ENCODE peak calls at places on chromosomes 16 and 17, in eight cellular contexts. One of them, this sample, is unnamed.
A peak's percentile ranks its signal among the peaks of the same experiment; 100 is the strongest.

GRCh38 chr17:61466246-61466645 is 14.0 kb downstream of the TBX4 start:
- DNase-seq in neural progenitor cell: no peak
- DNase-seq in foreskin fibroblast: no peak
- DNase-seq in activated CD4-positive, alpha-beta T cell treated with anti-CD3 and anti-CD28 coated beads for 24 hours: no peak
- DNase-seq in brain microvascular endothelial cell: no peak
- DNase-seq in SW 1271: no peak
- DNase-seq in stimulated activated CD4-positive, alpha-beta T cell treated with anti-CD3 and anti-CD28 coated beads, Interleukin-1b, Interleukin-23, amount 100 ng/mL, for 24 hours: no peak
- DNase-seq in CD8-positive, alpha-beta memory T cell: no peak
- DNase-seq in this sample: no peak

GRCh38 chr17:28468781-28469180 is 4.7 kb upstream of the SLC13A2 start:
- DNase-seq in neural progenitor cell: no peak
- DNase-seq in foreskin fibroblast: no peak
- DNase-seq in activated CD4-positive, alpha-beta T cell treated with anti-CD3 and anti-CD28 coated beads for 24 hours: no peak
- DNase-seq in brain microvascular endothelial cell: no peak
- DNase-seq in SW 1271: no peak
- DNase-seq in stimulated activated CD4-positive, alpha-beta T cell treated with anti-CD3 and anti-CD28 coated beads, Interleukin-1b, Interleukin-23, amount 100 ng/mL, for 24 hours: no peak
- DNase-seq in CD8-positive, alpha-beta memory T cell: no peak
- DNase-seq in this sample: no peak

GRCh38 chr16:81581107-81581506 is 136.5 kb downstream of the CMIP start:
- DNase-seq in neural progenitor cell: no peak
- DNase-seq in foreskin fibroblast: no peak
- DNase-seq in activated CD4-positive, alpha-beta T cell treated with anti-CD3 and anti-CD28 coated beads for 24 hours: no peak
- DNase-seq in brain microvascular endothelial cell: no peak
- DNase-seq in SW 1271: no peak
- DNase-seq in stimulated activated CD4-positive, alpha-beta T cell treated with anti-CD3 and anti-CD28 coated beads, Interleukin-1b, Interleukin-23, amount 100 ng/mL, for 24 hours: no peak
- DNase-seq in CD8-positive, alpha-beta memory T cell: no peak
- DNase-seq in this sample: no peak

GRCh38 chr16:67563708-67564468 is 1.6 kb downstream of the CTCF start:
- DNase-seq in neural progenitor cell: peak; percentile 36
- DNase-seq in foreskin fibroblast: peak; percentile 86
- DNase-seq in activated CD4-positive, alpha-beta T cell treated with anti-CD3 and anti-CD28 coated beads for 24 hours: no peak
- DNase-seq in brain microvascular endothelial cell: peak; percentile 35
- DNase-seq in SW 1271: no peak
- DNase-seq in stimulated activated CD4-positive, alpha-beta T cell treated with anti-CD3 and anti-CD28 coated beads, Interleukin-1b, Interleukin-23, amount 100 ng/mL, for 24 hours: no peak
- DNase-seq in CD8-positive, alpha-beta memory T cell: peak; percentile 56
- DNase-seq in this sample: peak; percentile 85

GRCh38 chr17:38796451-38796850 is 2.9 kb downstream of the PIP4K2B start:
- DNase-seq in neural progenitor cell: no peak
- DNase-seq in foreskin fibroblast: no peak
- DNase-seq in activated CD4-positive, alpha-beta T cell treated with anti-CD3 and anti-CD28 coated beads for 24 hours: no peak
- DNase-seq in brain microvascular endothelial cell: no peak
- DNase-seq in SW 1271: no peak
- DNase-seq in stimulated activated CD4-positive, alpha-beta T cell treated with anti-CD3 and anti-CD28 coated beads, Interleukin-1b, Interleukin-23, amount 100 ng/mL, for 24 hours: no peak
- DNase-seq in CD8-positive, alpha-beta memory T cell: no peak
- DNase-seq in this sample: no peak

GRCh38 chr17:17035490-17035889 is 6.8 kb upstream of the MPRIP start:
- DNase-seq in neural progenitor cell: no peak
- DNase-seq in foreskin fibroblast: no peak
- DNase-seq in activated CD4-positive, alpha-beta T cell treated with anti-CD3 and anti-CD28 coated beads for 24 hours: no peak
- DNase-seq in brain microvascular endothelial cell: no peak
- DNase-seq in SW 1271: no peak
- DNase-seq in stimulated activated CD4-positive, alpha-beta T cell treated with anti-CD3 and anti-CD28 coated beads, Interleukin-1b, Interleukin-23, amount 100 ng/mL, for 24 hours: no peak
- DNase-seq in CD8-positive, alpha-beta memory T cell: no peak
- DNase-seq in this sample: no peak

GRCh38 chr16:4217246-4218131 is 24.4 kb downstream of the SRL start:
- DNase-seq in neural progenitor cell: peak; percentile 32
- DNase-seq in foreskin fibroblast: peak; percentile 67
- DNase-seq in activated CD4-positive, alpha-beta T cell treated with anti-CD3 and anti-CD28 coated beads for 24 hours: no peak
- DNase-seq in brain microvascular endothelial cell: no peak
- DNase-seq in SW 1271: no peak
- DNase-seq in stimulated activated CD4-positive, alpha-beta T cell treated with anti-CD3 and anti-CD28 coated beads, Interleukin-1b, Interleukin-23, amount 100 ng/mL, for 24 hours: no peak
- DNase-seq in CD8-positive, alpha-beta memory T cell: no peak
- DNase-seq in this sample: no peak

GRCh38 chr16:85844786-85845185 is 45.3 kb downstream of the COX4I1 start:
- DNase-seq in neural progenitor cell: no peak
- DNase-seq in foreskin fibroblast: no peak
- DNase-seq in activated CD4-positive, alpha-beta T cell treated with anti-CD3 and anti-CD28 coated beads for 24 hours: no peak
- DNase-seq in brain microvascular endothelial cell: no peak
- DNase-seq in SW 1271: no peak
- DNase-seq in stimulated activated CD4-positive, alpha-beta T cell treated with anti-CD3 and anti-CD28 coated beads, Interleukin-1b, Interleukin-23, amount 100 ng/mL, for 24 hours: no peak
- DNase-seq in CD8-positive, alpha-beta memory T cell: no peak
- DNase-seq in this sample: no peak

GRCh38 chr17:12794919-12795517 is 5.7 kb downstream of the ARHGAP44 start:
- DNase-seq in neural progenitor cell: no peak
- DNase-seq in foreskin fibroblast: no peak
- DNase-seq in activated CD4-positive, alpha-beta T cell treated with anti-CD3 and anti-CD28 coated beads for 24 hours: no peak
- DNase-seq in brain microvascular endothelial cell: no peak
- DNase-seq in SW 1271: no peak
- DNase-seq in stimulated activated CD4-positive, alpha-beta T cell treated with anti-CD3 and anti-CD28 coated beads, Interleukin-1b, Interleukin-23, amount 100 ng/mL, for 24 hours: no peak
- DNase-seq in CD8-positive, alpha-beta memory T cell: no peak
- DNase-seq in this sample: no peak

GRCh38 chr17:19631905-19632304 is 16.6 kb upstream of the ALDH3A2 start:
- DNase-seq in neural progenitor cell: no peak
- DNase-seq in foreskin fibroblast: no peak
- DNase-seq in activated CD4-positive, alpha-beta T cell treated with anti-CD3 and anti-CD28 coated beads for 24 hours: no peak
- DNase-seq in brain microvascular endothelial cell: no peak
- DNase-seq in SW 1271: no peak
- DNase-seq in stimulated activated CD4-positive, alpha-beta T cell treated with anti-CD3 and anti-CD28 coated beads, Interleukin-1b, Interleukin-23, amount 100 ng/mL, for 24 hours: no peak
- DNase-seq in CD8-positive, alpha-beta memory T cell: no peak
- DNase-seq in this sample: no peak

GRCh38 chr16:55842369-55843104 is 9.6 kb upstream of the CES1 start:
- DNase-seq in neural progenitor cell: peak; percentile 74
- DNase-seq in foreskin fibroblast: peak; percentile 68
- DNase-seq in activated CD4-positive, alpha-beta T cell treated with anti-CD3 and anti-CD28 coated beads for 24 hours: peak; percentile 17
- DNase-seq in brain microvascular endothelial cell: peak; percentile 23
- DNase-seq in SW 1271: no peak
- DNase-seq in stimulated activated CD4-positive, alpha-beta T cell treated with anti-CD3 and anti-CD28 coated beads, Interleukin-1b, Interleukin-23, amount 100 ng/mL, for 24 hours: peak; percentile 2
- DNase-seq in CD8-positive, alpha-beta memory T cell: no peak
- DNase-seq in this sample: peak; percentile 47

GRCh38 chr17:50683434-50684287 is 24.1 kb downstream of the ANKRD40 start:
- DNase-seq in neural progenitor cell: no peak
- DNase-seq in foreskin fibroblast: no peak
- DNase-seq in activated CD4-positive, alpha-beta T cell treated with anti-CD3 and anti-CD28 coated beads for 24 hours: no peak
- DNase-seq in brain microvascular endothelial cell: no peak
- DNase-seq in SW 1271: no peak
- DNase-seq in stimulated activated CD4-positive, alpha-beta T cell treated with anti-CD3 and anti-CD28 coated beads, Interleukin-1b, Interleukin-23, amount 100 ng/mL, for 24 hours: no peak
- DNase-seq in CD8-positive, alpha-beta memory T cell: no peak
- DNase-seq in this sample: no peak

GRCh38 chr16:85204242-85205010 is 92.2 kb upstream of the CIBAR2 start:
- DNase-seq in neural progenitor cell: no peak
- DNase-seq in foreskin fibroblast: peak; percentile 94
- DNase-seq in activated CD4-positive, alpha-beta T cell treated with anti-CD3 and anti-CD28 coated beads for 24 hours: no peak
- DNase-seq in brain microvascular endothelial cell: peak; percentile 59
- DNase-seq in SW 1271: no peak
- DNase-seq in stimulated activated CD4-positive, alpha-beta T cell treated with anti-CD3 and anti-CD28 coated beads, Interleukin-1b, Interleukin-23, amount 100 ng/mL, for 24 hours: no peak
- DNase-seq in CD8-positive, alpha-beta memory T cell: no peak
- DNase-seq in this sample: peak; percentile 30

GRCh38 chr16:73298562-73298961 is 250.6 kb upstream of the ZFHX3 start:
- DNase-seq in neural progenitor cell: peak; percentile 34
- DNase-seq in foreskin fibroblast: no peak
- DNase-seq in activated CD4-positive, alpha-beta T cell treated with anti-CD3 and anti-CD28 coated beads for 24 hours: no peak
- DNase-seq in brain microvascular endothelial cell: peak; percentile 87
- DNase-seq in SW 1271: no peak
- DNase-seq in stimulated activated CD4-positive, alpha-beta T cell treated with anti-CD3 and anti-CD28 coated beads, Interleukin-1b, Interleukin-23, amount 100 ng/mL, for 24 hours: no peak
- DNase-seq in CD8-positive, alpha-beta memory T cell: no peak
- DNase-seq in this sample: no peak

GRCh38 chr16:72859581-72859980 is 188.3 kb downstream of the ZFHX3 start:
- DNase-seq in neural progenitor cell: no peak
- DNase-seq in foreskin fibroblast: no peak
- DNase-seq in activated CD4-positive, alpha-beta T cell treated with anti-CD3 and anti-CD28 coated beads for 24 hours: no peak
- DNase-seq in brain microvascular endothelial cell: no peak
- DNase-seq in SW 1271: no peak
- DNase-seq in stimulated activated CD4-positive, alpha-beta T cell treated with anti-CD3 and anti-CD28 coated beads, Interleukin-1b, Interleukin-23, amount 100 ng/mL, for 24 hours: no peak
- DNase-seq in CD8-positive, alpha-beta memory T cell: no peak
- DNase-seq in this sample: no peak

GRCh38 chr16:12502671-12503070 is 301.0 kb downstream of the CPPED1 start:
- DNase-seq in neural progenitor cell: no peak
- DNase-seq in foreskin fibroblast: no peak
- DNase-seq in activated CD4-positive, alpha-beta T cell treated with anti-CD3 and anti-CD28 coated beads for 24 hours: no peak
- DNase-seq in brain microvascular endothelial cell: no peak
- DNase-seq in SW 1271: no peak
- DNase-seq in stimulated activated CD4-positive, alpha-beta T cell treated with anti-CD3 and anti-CD28 coated beads, Interleukin-1b, Interleukin-23, amount 100 ng/mL, for 24 hours: no peak
- DNase-seq in CD8-positive, alpha-beta memory T cell: no peak
- DNase-seq in this sample: no peak

GRCh38 chr16:87607871-87608270 is 5.6 kb downstream of the JPH3 start:
- DNase-seq in neural progenitor cell: no peak
- DNase-seq in foreskin fibroblast: no peak
- DNase-seq in activated CD4-positive, alpha-beta T cell treated with anti-CD3 and anti-CD28 coated beads for 24 hours: no peak
- DNase-seq in brain microvascular endothelial cell: no peak
- DNase-seq in SW 1271: no peak
- DNase-seq in stimulated activated CD4-positive, alpha-beta T cell treated with anti-CD3 and anti-CD28 coated beads, Interleukin-1b, Interleukin-23, amount 100 ng/mL, for 24 hours: no peak
- DNase-seq in CD8-positive, alpha-beta memory T cell: no peak
- DNase-seq in this sample: no peak

GRCh38 chr17:10127819-10128375 is 70.5 kb downstream of the GAS7 start:
- DNase-seq in neural progenitor cell: peak; percentile 73
- DNase-seq in foreskin fibroblast: peak; percentile 91
- DNase-seq in activated CD4-positive, alpha-beta T cell treated with anti-CD3 and anti-CD28 coated beads for 24 hours: no peak
- DNase-seq in brain microvascular endothelial cell: peak; percentile 45
- DNase-seq in SW 1271: no peak
- DNase-seq in stimulated activated CD4-positive, alpha-beta T cell treated with anti-CD3 and anti-CD28 coated beads, Interleukin-1b, Interleukin-23, amount 100 ng/mL, for 24 hours: no peak
- DNase-seq in CD8-positive, alpha-beta memory T cell: no peak
- DNase-seq in this sample: no peak

GRCh38 chr16:81652798-81653505 is 126.1 kb upstream of the PLCG2 start:
- DNase-seq in neural progenitor cell: peak; percentile 68
- DNase-seq in foreskin fibroblast: no peak
- DNase-seq in activated CD4-positive, alpha-beta T cell treated with anti-CD3 and anti-CD28 coated beads for 24 hours: no peak
- DNase-seq in brain microvascular endothelial cell: no peak
- DNase-seq in SW 1271: no peak
- DNase-seq in stimulated activated CD4-positive, alpha-beta T cell treated with anti-CD3 and anti-CD28 coated beads, Interleukin-1b, Interleukin-23, amount 100 ng/mL, for 24 hours: no peak
- DNase-seq in CD8-positive, alpha-beta memory T cell: no peak
- DNase-seq in this sample: no peak

GRCh38 chr16:11597268-11597690 is 10.6 kb upstream of the LITAF start:
- DNase-seq in neural progenitor cell: no peak
- DNase-seq in foreskin fibroblast: peak; percentile 55
- DNase-seq in activated CD4-positive, alpha-beta T cell treated with anti-CD3 and anti-CD28 coated beads for 24 hours: no peak
- DNase-seq in brain microvascular endothelial cell: no peak
- DNase-seq in SW 1271: no peak
- DNase-seq in stimulated activated CD4-positive, alpha-beta T cell treated with anti-CD3 and anti-CD28 coated beads, Interleukin-1b, Interleukin-23, amount 100 ng/mL, for 24 hours: no peak
- DNase-seq in CD8-positive, alpha-beta memory T cell: peak; percentile 35
- DNase-seq in this sample: no peak

GRCh38 chr16:11047057-11047456 is 102.7 kb downstream of the CLEC16A start:
- DNase-seq in neural progenitor cell: no peak
- DNase-seq in foreskin fibroblast: peak; percentile 88
- DNase-seq in activated CD4-positive, alpha-beta T cell treated with anti-CD3 and anti-CD28 coated beads for 24 hours: no peak
- DNase-seq in brain microvascular endothelial cell: no peak
- DNase-seq in SW 1271: no peak
- DNase-seq in stimulated activated CD4-positive, alpha-beta T cell treated with anti-CD3 and anti-CD28 coated beads, Interleukin-1b, Interleukin-23, amount 100 ng/mL, for 24 hours: no peak
- DNase-seq in CD8-positive, alpha-beta memory T cell: no peak
- DNase-seq in this sample: peak; percentile 92

GRCh38 chr16:4733747-4734062 is 366 bp downstream of the ANKS3 start:
- DNase-seq in neural progenitor cell: no peak
- DNase-seq in foreskin fibroblast: peak; percentile 14
- DNase-seq in activated CD4-positive, alpha-beta T cell treated with anti-CD3 and anti-CD28 coated beads for 24 hours: no peak
- DNase-seq in brain microvascular endothelial cell: peak; percentile 1
- DNase-seq in SW 1271: no peak
- DNase-seq in stimulated activated CD4-positive, alpha-beta T cell treated with anti-CD3 and anti-CD28 coated beads, Interleukin-1b, Interleukin-23, amount 100 ng/mL, for 24 hours: no peak
- DNase-seq in CD8-positive, alpha-beta memory T cell: no peak
- DNase-seq in this sample: no peak

GRCh38 chr17:80259642-80260535 is 763 bp upstream of the RNF213 start:
- DNase-seq in neural progenitor cell: peak; percentile 92
- DNase-seq in foreskin fibroblast: peak; percentile 79
- DNase-seq in activated CD4-positive, alpha-beta T cell treated with anti-CD3 and anti-CD28 coated beads for 24 hours: peak; percentile 67
- DNase-seq in brain microvascular endothelial cell: peak; percentile 22
- DNase-seq in SW 1271: no peak
- DNase-seq in stimulated activated CD4-positive, alpha-beta T cell treated with anti-CD3 and anti-CD28 coated beads, Interleukin-1b, Interleukin-23, amount 100 ng/mL, for 24 hours: no peak
- DNase-seq in CD8-positive, alpha-beta memory T cell: peak; percentile 91
- DNase-seq in this sample: peak; percentile 55

GRCh38 chr17:81241648-81242420 is 2.7 kb downstream of the NDUFAF8 start:
- DNase-seq in neural progenitor cell: peak; percentile 81
- DNase-seq in foreskin fibroblast: peak; percentile 66
- DNase-seq in activated CD4-positive, alpha-beta T cell treated with anti-CD3 and anti-CD28 coated beads for 24 hours: peak; percentile 36
- DNase-seq in brain microvascular endothelial cell: peak; percentile 27
- DNase-seq in SW 1271: no peak
- DNase-seq in stimulated activated CD4-positive, alpha-beta T cell treated with anti-CD3 and anti-CD28 coated beads, Interleukin-1b, Interleukin-23, amount 100 ng/mL, for 24 hours: no peak
- DNase-seq in CD8-positive, alpha-beta memory T cell: peak; percentile 70
- DNase-seq in this sample: peak; percentile 21

GRCh38 chr17:42744283-42744805 is 496 bp downstream of the EZH1 start:
- DNase-seq in neural progenitor cell: no peak
- DNase-seq in foreskin fibroblast: peak; percentile 83
- DNase-seq in activated CD4-positive, alpha-beta T cell treated with anti-CD3 and anti-CD28 coated beads for 24 hours: peak; percentile 53
- DNase-seq in brain microvascular endothelial cell: no peak
- DNase-seq in SW 1271: peak; percentile 52
- DNase-seq in stimulated activated CD4-positive, alpha-beta T cell treated with anti-CD3 and anti-CD28 coated beads, Interleukin-1b, Interleukin-23, amount 100 ng/mL, for 24 hours: peak; percentile 28
- DNase-seq in CD8-positive, alpha-beta memory T cell: no peak
- DNase-seq in this sample: peak; percentile 43

GRCh38 chr16:56930516-56931252 is 1.3 kb upstream of the HERPUD1 start:
- DNase-seq in neural progenitor cell: peak; percentile 26
- DNase-seq in foreskin fibroblast: no peak
- DNase-seq in activated CD4-positive, alpha-beta T cell treated with anti-CD3 and anti-CD28 coated beads for 24 hours: no peak
- DNase-seq in brain microvascular endothelial cell: no peak
- DNase-seq in SW 1271: no peak
- DNase-seq in stimulated activated CD4-positive, alpha-beta T cell treated with anti-CD3 and anti-CD28 coated beads, Interleukin-1b, Interleukin-23, amount 100 ng/mL, for 24 hours: no peak
- DNase-seq in CD8-positive, alpha-beta memory T cell: no peak
- DNase-seq in this sample: no peak

GRCh38 chr16:19980866-19981265 is 92.8 kb downstream of the GPR139 start:
- DNase-seq in neural progenitor cell: peak; percentile 60
- DNase-seq in foreskin fibroblast: no peak
- DNase-seq in activated CD4-positive, alpha-beta T cell treated with anti-CD3 and anti-CD28 coated beads for 24 hours: no peak
- DNase-seq in brain microvascular endothelial cell: no peak
- DNase-seq in SW 1271: no peak
- DNase-seq in stimulated activated CD4-positive, alpha-beta T cell treated with anti-CD3 and anti-CD28 coated beads, Interleukin-1b, Interleukin-23, amount 100 ng/mL, for 24 hours: no peak
- DNase-seq in CD8-positive, alpha-beta memory T cell: no peak
- DNase-seq in this sample: no peak

GRCh38 chr17:79029327-79030009 is 5.5 kb downstream of the C1QTNF1 start:
- DNase-seq in neural progenitor cell: no peak
- DNase-seq in foreskin fibroblast: no peak
- DNase-seq in activated CD4-positive, alpha-beta T cell treated with anti-CD3 and anti-CD28 coated beads for 24 hours: no peak
- DNase-seq in brain microvascular endothelial cell: no peak
- DNase-seq in SW 1271: no peak
- DNase-seq in stimulated activated CD4-positive, alpha-beta T cell treated with anti-CD3 and anti-CD28 coated beads, Interleukin-1b, Interleukin-23, amount 100 ng/mL, for 24 hours: no peak
- DNase-seq in CD8-positive, alpha-beta memory T cell: no peak
- DNase-seq in this sample: no peak

GRCh38 chr17:29181226-29181625 is 1.0 kb upstream of the MYO18A start:
- DNase-seq in neural progenitor cell: no peak
- DNase-seq in foreskin fibroblast: no peak
- DNase-seq in activated CD4-positive, alpha-beta T cell treated with anti-CD3 and anti-CD28 coated beads for 24 hours: no peak
- DNase-seq in brain microvascular endothelial cell: no peak
- DNase-seq in SW 1271: no peak
- DNase-seq in stimulated activated CD4-positive, alpha-beta T cell treated with anti-CD3 and anti-CD28 coated beads, Interleukin-1b, Interleukin-23, amount 100 ng/mL, for 24 hours: no peak
- DNase-seq in CD8-positive, alpha-beta memory T cell: no peak
- DNase-seq in this sample: no peak

GRCh38 chr16:69182730-69183416 is 4.1 kb upstream of the SNTB2 start:
- DNase-seq in neural progenitor cell: no peak
- DNase-seq in foreskin fibroblast: peak; percentile 42
- DNase-seq in activated CD4-positive, alpha-beta T cell treated with anti-CD3 and anti-CD28 coated beads for 24 hours: no peak
- DNase-seq in brain microvascular endothelial cell: no peak
- DNase-seq in SW 1271: no peak
- DNase-seq in stimulated activated CD4-positive, alpha-beta T cell treated with anti-CD3 and anti-CD28 coated beads, Interleukin-1b, Interleukin-23, amount 100 ng/mL, for 24 hours: no peak
- DNase-seq in CD8-positive, alpha-beta memory T cell: no peak
- DNase-seq in this sample: no peak

GRCh38 chr17:28395968-28396367 is 10.0 kb downstream of the SLC46A1 start:
- DNase-seq in neural progenitor cell: no peak
- DNase-seq in foreskin fibroblast: no peak
- DNase-seq in activated CD4-positive, alpha-beta T cell treated with anti-CD3 and anti-CD28 coated beads for 24 hours: no peak
- DNase-seq in brain microvascular endothelial cell: no peak
- DNase-seq in SW 1271: no peak
- DNase-seq in stimulated activated CD4-positive, alpha-beta T cell treated with anti-CD3 and anti-CD28 coated beads, Interleukin-1b, Interleukin-23, amount 100 ng/mL, for 24 hours: no peak
- DNase-seq in CD8-positive, alpha-beta memory T cell: no peak
- DNase-seq in this sample: no peak

GRCh38 chr16:66443269-66443652 is 16.2 kb downstream of the BEAN1 start:
- DNase-seq in neural progenitor cell: no peak
- DNase-seq in foreskin fibroblast: no peak
- DNase-seq in activated CD4-positive, alpha-beta T cell treated with anti-CD3 and anti-CD28 coated beads for 24 hours: no peak
- DNase-seq in brain microvascular endothelial cell: no peak
- DNase-seq in SW 1271: no peak
- DNase-seq in stimulated activated CD4-positive, alpha-beta T cell treated with anti-CD3 and anti-CD28 coated beads, Interleukin-1b, Interleukin-23, amount 100 ng/mL, for 24 hours: no peak
- DNase-seq in CD8-positive, alpha-beta memory T cell: no peak
- DNase-seq in this sample: no peak

GRCh38 chr16:54171855-54172537 is 114.6 kb downstream of the IRX3 start:
- DNase-seq in neural progenitor cell: peak; percentile 44
- DNase-seq in foreskin fibroblast: peak; percentile 12
- DNase-seq in activated CD4-positive, alpha-beta T cell treated with anti-CD3 and anti-CD28 coated beads for 24 hours: no peak
- DNase-seq in brain microvascular endothelial cell: peak; percentile 73
- DNase-seq in SW 1271: no peak
- DNase-seq in stimulated activated CD4-positive, alpha-beta T cell treated with anti-CD3 and anti-CD28 coated beads, Interleukin-1b, Interleukin-23, amount 100 ng/mL, for 24 hours: no peak
- DNase-seq in CD8-positive, alpha-beta memory T cell: no peak
- DNase-seq in this sample: no peak

GRCh38 chr16:27706156-27706705 is 156.3 kb downstream of the KATNIP start:
- DNase-seq in neural progenitor cell: no peak
- DNase-seq in foreskin fibroblast: no peak
- DNase-seq in activated CD4-positive, alpha-beta T cell treated with anti-CD3 and anti-CD28 coated beads for 24 hours: no peak
- DNase-seq in brain microvascular endothelial cell: no peak
- DNase-seq in SW 1271: no peak
- DNase-seq in stimulated activated CD4-positive, alpha-beta T cell treated with anti-CD3 and anti-CD28 coated beads, Interleukin-1b, Interleukin-23, amount 100 ng/mL, for 24 hours: no peak
- DNase-seq in CD8-positive, alpha-beta memory T cell: no peak
- DNase-seq in this sample: no peak

This sample was measured in HCEC 1CT.